ENCODE peak calls at places on chromosomes 11 and 22, in six cellular contexts. One of them, this sample, is unnamed.

GRCh38 chr22:43211941-43212433 is 25.1 kb upstream of the TTLL12 start:
- DNase-seq in tibial nerve: no peak
- DNase-seq in stomach: no peak
- DNase-seq in ovary: no peak
- DNase-seq in upper lobe of left lung: no peak
- DNase-seq in H1: no peak
- DNase-seq in this sample: no peak

GRCh38 chr11:71305451-71306125 is 53.2 kb upstream of the SHANK2 start:
- DNase-seq in tibial nerve: no peak
- DNase-seq in stomach: peak; percentile 22
- DNase-seq in ovary: no peak
- DNase-seq in upper lobe of left lung: peak; percentile 18
- DNase-seq in H1: no peak
- DNase-seq in this sample: no peak

GRCh38 chr11:111260761-111261160 is 15.2 kb downstream of the POU2AF2 start:
- DNase-seq in tibial nerve: no peak
- DNase-seq in stomach: no peak
- DNase-seq in ovary: no peak
- DNase-seq in upper lobe of left lung: no peak
- DNase-seq in H1: no peak
- DNase-seq in this sample: no peak

GRCh38 chr11:16604784-16605439 is 133.5 kb upstream of the C11orf58 start:
- DNase-seq in tibial nerve: peak; percentile 30
- DNase-seq in stomach: peak; percentile 54
- DNase-seq in ovary: peak; percentile 39
- DNase-seq in upper lobe of left lung: no peak
- DNase-seq in H1: no peak
- DNase-seq in this sample: peak; percentile 46

GRCh38 chr11:121032546-121032945 is 8.6 kb downstream of the TBCEL start:
- DNase-seq in tibial nerve: no peak
- DNase-seq in stomach: no peak
- DNase-seq in ovary: no peak
- DNase-seq in upper lobe of left lung: peak; percentile 31
- DNase-seq in H1: no peak
- DNase-seq in this sample: peak; percentile 7

GRCh38 chr11:78131956-78132355 is 7.5 kb downstream of the ALG8 start:
- DNase-seq in tibial nerve: no peak
- DNase-seq in stomach: no peak
- DNase-seq in ovary: no peak
- DNase-seq in upper lobe of left lung: no peak
- DNase-seq in H1: no peak
- DNase-seq in this sample: no peak

GRCh38 chr11:93988455-93988854 is 32.7 kb upstream of the HEPHL1 start:
- DNase-seq in tibial nerve: no peak
- DNase-seq in stomach: no peak
- DNase-seq in ovary: no peak
- DNase-seq in upper lobe of left lung: no peak
- DNase-seq in H1: no peak
- DNase-seq in this sample: no peak

GRCh38 chr11:126193038-126193478 is 18.4 kb downstream of the RPUSD4 start:
- DNase-seq in tibial nerve: no peak
- DNase-seq in stomach: no peak
- DNase-seq in ovary: no peak
- DNase-seq in upper lobe of left lung: no peak
- DNase-seq in H1: no peak
- DNase-seq in this sample: no peak

DNA sequence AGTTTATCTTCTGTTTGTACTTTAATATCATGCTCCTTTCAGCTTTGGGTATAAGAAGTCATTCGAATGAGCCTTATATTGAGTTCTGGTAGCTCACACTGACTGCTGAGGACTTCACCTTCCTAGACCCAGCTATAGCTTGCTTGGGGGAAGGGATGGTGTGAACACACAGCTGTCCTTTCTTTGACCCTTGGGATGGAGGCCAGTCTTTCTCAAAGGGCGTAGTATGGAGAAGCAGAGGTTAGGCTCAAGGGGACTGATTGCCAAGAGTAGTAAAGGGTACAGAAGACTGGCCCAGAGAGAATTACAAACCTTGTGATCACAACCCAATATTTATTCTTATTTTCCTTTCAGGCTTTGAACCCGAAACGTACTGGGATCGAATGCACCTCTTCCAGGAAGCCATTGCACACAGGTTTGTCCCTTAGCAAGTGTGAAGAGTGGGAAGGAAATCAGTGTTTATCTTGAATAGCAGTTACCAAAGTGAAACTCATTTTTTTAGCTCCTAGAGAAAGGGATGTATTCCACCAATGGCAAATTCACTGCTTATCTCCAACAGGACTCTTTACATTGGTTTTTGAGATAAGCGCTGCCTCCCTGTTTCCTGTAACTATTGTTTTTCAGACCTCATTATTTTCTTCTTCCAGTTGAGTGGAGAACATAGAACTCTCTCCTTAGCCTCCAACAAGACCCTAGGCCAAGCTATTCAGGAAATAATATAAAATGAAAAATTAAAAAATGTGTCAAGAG is 42.8 kb upstream of the YWHAH start:
- DNase-seq in tibial nerve: no peak
- DNase-seq in stomach: no peak
- DNase-seq in ovary: no peak
- DNase-seq in upper lobe of left lung: no peak
- DNase-seq in H1: no peak
- DNase-seq in this sample: no peak
- TF ChIP-seq EP300 in tibial nerve: no peak
- TF ChIP-seq EP300 in stomach: no peak
- TF ChIP-seq EP300 in ovary: no peak
- TF ChIP-seq EP300 in upper lobe of left lung: no peak
- TF ChIP-seq EP300 in H1: no peak
- TF ChIP-seq EP300 in this sample: no peak

GRCh38 chr11:102186836-102187235 is 76.6 kb downstream of the YAP1 start:
- DNase-seq in tibial nerve: no peak
- DNase-seq in stomach: no peak
- DNase-seq in ovary: no peak
- DNase-seq in upper lobe of left lung: no peak
- DNase-seq in H1: no peak
- DNase-seq in this sample: no peak
- TF ChIP-seq EP300 in tibial nerve: no peak
- TF ChIP-seq EP300 in stomach: no peak
- TF ChIP-seq EP300 in ovary: no peak
- TF ChIP-seq EP300 in upper lobe of left lung: no peak
- TF ChIP-seq EP300 in H1: no peak
- TF ChIP-seq EP300 in this sample: no peak

DNA sequence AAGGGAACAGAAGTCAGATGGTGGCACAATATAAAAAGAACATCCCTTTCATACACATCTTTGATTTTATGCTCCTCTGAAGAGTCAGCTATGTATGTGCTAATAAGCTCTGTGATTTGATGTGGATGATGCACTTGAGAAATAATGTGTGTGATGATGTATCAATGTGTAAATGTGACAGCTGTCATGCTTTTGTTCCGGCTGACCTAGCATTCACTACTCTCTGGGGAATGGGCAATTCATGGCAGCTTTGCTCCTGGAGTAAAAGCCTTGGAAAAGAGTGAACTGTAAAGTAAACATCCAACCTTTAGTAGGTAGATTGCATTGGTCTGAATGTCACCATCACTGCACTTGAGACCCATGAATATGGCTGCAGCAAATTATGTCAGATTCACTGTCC is 178.0 kb upstream of the CCDC90B start:
- DNase-seq in tibial nerve: no peak
- DNase-seq in stomach: no peak
- DNase-seq in ovary: no peak
- DNase-seq in upper lobe of left lung: no peak
- DNase-seq in H1: no peak
- DNase-seq in this sample: no peak
- TF ChIP-seq EP300 in tibial nerve: no peak
- TF ChIP-seq EP300 in stomach: no peak
- TF ChIP-seq EP300 in ovary: no peak
- TF ChIP-seq EP300 in upper lobe of left lung: no peak
- TF ChIP-seq EP300 in H1: no peak
- TF ChIP-seq EP300 in this sample: no peak

GRCh38 chr11:330307-330693 is 9.6 kb upstream of the IFITM3 start:
- DNase-seq in tibial nerve: no peak
- DNase-seq in stomach: no peak
- DNase-seq in ovary: no peak
- DNase-seq in upper lobe of left lung: no peak
- DNase-seq in H1: no peak
- DNase-seq in this sample: no peak

GRCh38 chr11:329886-330253 is 9.2 kb upstream of the IFITM3 start:
- DNase-seq in tibial nerve: no peak
- DNase-seq in stomach: no peak
- DNase-seq in ovary: no peak
- DNase-seq in upper lobe of left lung: no peak
- DNase-seq in H1: no peak
- DNase-seq in this sample: no peak

GRCh38 chr11:332651-333480 is 12.2 kb upstream of the IFITM3 start:
- DNase-seq in tibial nerve: no peak
- DNase-seq in stomach: no peak
- DNase-seq in ovary: no peak
- DNase-seq in upper lobe of left lung: no peak
- DNase-seq in H1: no peak
- DNase-seq in this sample: no peak

GRCh38 chr11:331332-332060 is 10.8 kb upstream of the IFITM3 start:
- DNase-seq in tibial nerve: no peak
- DNase-seq in stomach: no peak
- DNase-seq in ovary: no peak
- DNase-seq in upper lobe of left lung: no peak
- DNase-seq in H1: no peak
- DNase-seq in this sample: no peak

DNA sequence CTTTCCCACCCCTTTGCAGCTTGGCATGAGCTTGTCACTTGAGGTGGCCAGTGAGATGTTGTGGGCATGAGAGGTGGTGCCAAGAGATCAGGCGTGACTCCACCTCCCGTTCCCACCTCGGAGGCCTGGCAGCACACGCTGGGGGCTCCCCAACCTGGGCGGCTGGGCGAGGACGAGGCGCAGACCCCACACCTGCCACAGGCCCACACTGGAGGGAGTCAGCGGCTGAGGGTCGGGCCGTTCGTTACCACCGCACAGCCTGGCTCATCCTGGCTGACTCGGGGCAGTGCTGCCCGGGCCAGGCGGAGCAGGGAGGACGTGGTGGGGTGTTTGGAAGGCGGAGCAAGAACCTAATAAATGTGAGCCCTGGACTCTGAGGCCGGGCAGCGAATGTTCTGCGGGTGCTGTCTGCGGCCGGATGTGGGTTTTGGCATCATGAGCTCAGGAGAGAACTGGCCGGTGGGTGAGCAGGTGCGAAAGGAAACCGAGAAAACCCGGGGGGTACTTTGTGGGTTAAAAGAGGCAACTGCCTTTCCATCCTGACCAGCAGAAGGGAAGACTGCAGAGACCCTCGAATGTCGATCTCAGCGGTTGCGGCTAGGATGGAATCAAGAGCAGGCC is 10.1 kb upstream of the IFITM3 start:
- DNase-seq in tibial nerve: no peak
- DNase-seq in stomach: peak; percentile 42
- DNase-seq in ovary: no peak
- DNase-seq in upper lobe of left lung: no peak
- DNase-seq in H1: no peak
- DNase-seq in this sample: no peak
- TF ChIP-seq EP300 in tibial nerve: no peak
- TF ChIP-seq EP300 in stomach: no peak
- TF ChIP-seq EP300 in ovary: no peak
- TF ChIP-seq EP300 in upper lobe of left lung: no peak
- TF ChIP-seq EP300 in H1: no peak
- TF ChIP-seq EP300 in this sample: no peak

GRCh38 chr11:46480909-46481308 is 89.3 kb upstream of the CHRM4 start:
- DNase-seq in tibial nerve: no peak
- DNase-seq in stomach: no peak
- DNase-seq in ovary: no peak
- DNase-seq in upper lobe of left lung: no peak
- DNase-seq in H1: no peak
- DNase-seq in this sample: no peak
- TF ChIP-seq EP300 in tibial nerve: no peak
- TF ChIP-seq EP300 in stomach: no peak
- TF ChIP-seq EP300 in ovary: no peak
- TF ChIP-seq EP300 in upper lobe of left lung: no peak
- TF ChIP-seq EP300 in H1: no peak
- TF ChIP-seq EP300 in this sample: no peak

DNA sequence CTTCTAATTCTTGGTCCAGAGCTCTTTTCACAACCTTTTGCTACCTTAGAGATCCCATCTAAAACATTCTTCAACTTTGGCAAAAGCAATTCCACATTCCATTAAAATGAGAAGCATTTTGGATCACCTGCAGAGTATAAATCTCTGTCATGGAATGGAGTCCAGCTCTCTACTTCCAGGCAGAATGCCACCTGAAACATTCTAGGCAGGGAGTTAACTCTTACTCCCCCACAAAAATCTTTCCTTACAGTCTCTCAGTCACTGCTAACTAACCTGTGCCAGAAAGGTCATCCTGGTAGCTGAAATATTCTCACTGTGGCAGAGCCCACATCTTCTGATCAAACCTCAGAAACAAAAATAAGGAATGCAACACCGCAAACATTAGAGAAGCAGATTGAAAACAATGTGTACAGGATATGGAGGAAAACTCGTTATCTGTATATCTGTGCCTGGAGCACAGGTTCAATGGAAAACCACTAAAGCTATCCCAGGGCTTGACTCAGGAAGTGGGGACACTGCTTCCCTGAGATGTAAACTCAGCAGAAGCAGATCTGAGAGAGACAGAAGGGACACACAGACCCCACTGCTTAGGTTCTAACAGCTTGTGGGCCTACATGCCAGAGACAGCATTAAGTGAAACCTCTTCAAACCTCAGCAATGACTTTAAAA is 78.9 kb downstream of the KCNC1 start:
- DNase-seq in tibial nerve: no peak
- DNase-seq in stomach: no peak
- DNase-seq in ovary: no peak
- DNase-seq in upper lobe of left lung: no peak
- DNase-seq in H1: no peak
- DNase-seq in this sample: no peak
- TF ChIP-seq EP300 in tibial nerve: no peak
- TF ChIP-seq EP300 in stomach: no peak
- TF ChIP-seq EP300 in ovary: no peak
- TF ChIP-seq EP300 in upper lobe of left lung: no peak
- TF ChIP-seq EP300 in H1: no peak
- TF ChIP-seq EP300 in this sample: no peak

GRCh38 chr11:95111923-95112540 is 22.4 kb downstream of the ENDOD1 start:
- DNase-seq in tibial nerve: no peak
- DNase-seq in stomach: no peak
- DNase-seq in ovary: no peak
- DNase-seq in upper lobe of left lung: no peak
- DNase-seq in H1: no peak
- DNase-seq in this sample: no peak

GRCh38 chr11:95104916-95105315 is 15.3 kb downstream of the ENDOD1 start:
- DNase-seq in tibial nerve: no peak
- DNase-seq in stomach: no peak
- DNase-seq in ovary: no peak
- DNase-seq in upper lobe of left lung: no peak
- DNase-seq in H1: no peak
- DNase-seq in this sample: no peak

GRCh38 chr11:95104121-95104830 is 14.6 kb downstream of the ENDOD1 start:
- DNase-seq in tibial nerve: no peak
- DNase-seq in stomach: no peak
- DNase-seq in ovary: no peak
- DNase-seq in upper lobe of left lung: no peak
- DNase-seq in H1: no peak
- DNase-seq in this sample: no peak

GRCh38 chr11:95108159-95108611 is 18.5 kb downstream of the ENDOD1 start:
- DNase-seq in tibial nerve: peak; percentile 23
- DNase-seq in stomach: peak; percentile 45
- DNase-seq in ovary: no peak
- DNase-seq in upper lobe of left lung: no peak
- DNase-seq in H1: no peak
- DNase-seq in this sample: peak; percentile 11

GRCh38 chr11:95108671-95109551 is 19.3 kb downstream of the ENDOD1 start:
- DNase-seq in tibial nerve: no peak
- DNase-seq in stomach: no peak
- DNase-seq in ovary: no peak
- DNase-seq in upper lobe of left lung: no peak
- DNase-seq in H1: no peak
- DNase-seq in this sample: no peak
- TF ChIP-seq EP300 in tibial nerve: no peak
- TF ChIP-seq EP300 in stomach: no peak
- TF ChIP-seq EP300 in ovary: no peak
- TF ChIP-seq EP300 in upper lobe of left lung: no peak
- TF ChIP-seq EP300 in H1: no peak
- TF ChIP-seq EP300 in this sample: no peak

This sample was measured in A549.